ENCODE peak calls at places on chromosomes 13 and 19, in ten cellular contexts. G is CD8-positive, alpha-beta T cell; P is Caco-2; D is transverse colon; F is body of pancreas; N is spleen; O is endodermal cell; B is pancreas; J is fibroblast of pulmonary artery; C is upper lobe of right lung. K is an unnamed sample.
A peak's percentile ranks its signal among the peaks of the same experiment; 100 is the strongest.

GRCh38 chr13:25848822-25849740 is 202.7 kb downstream of the SHISA2 start:
- DNase-seq in B (no peak), J (no peak), F (no peak), G (no peak), O (no peak), D (no peak), C (no peak), N (no peak), P (no peak), K (no peak)

GRCh38 chr13:57982782-57983181 is 351.2 kb downstream of the PCDH17 start:
- DNase-seq in O (no peak), D (no peak), G (no peak), C (no peak), J (no peak), F (no peak), N (no peak), P (no peak), B (no peak), K (no peak)

GRCh38 chr19:42286349-42287016 is 15.4 kb upstream of the PRR19 start:
- DNase-seq in D (no peak), C (no peak), O (peak; percentile 58), F (peak; percentile 47), J (peak; percentile 58), N (peak; percentile 84), P (no peak), B (no peak), G (no peak), K (no peak)

GRCh38 chr19:572891-573825 is 762 bp downstream of the BSG start:
- DNase-seq in P (peak; percentile 41), D (peak; percentile 64), B (peak; percentile 68), C (peak; percentile 80), O (peak; percentile 73), G (no peak), N (peak; percentile 91), F (peak; percentile 55), J (peak; percentile 60), K (peak; percentile 34)

GRCh38 chr13:22114630-22115311 is 443.9 kb downstream of the FGF9 start:
- DNase-seq in O (no peak), N (no peak), D (no peak), C (no peak), J (no peak), P (no peak), G (no peak), B (no peak), F (no peak), K (no peak)

GRCh38 chr19:50050406-50051223 is 24.8 kb downstream of the ZNF473 start:
- DNase-seq in N (peak; percentile 91), D (peak; percentile 81), J (peak; percentile 79), P (peak; percentile 89), C (peak; percentile 91), F (peak; percentile 64), O (no peak), G (peak; percentile 76), B (peak; percentile 63), K (peak; percentile 61)

GRCh38 chr19:35055715-35056179 is 14.2 kb downstream of the HPN start:
- DNase-seq in F (no peak), D (no peak), G (no peak), O (peak; percentile 96), J (no peak), C (no peak), P (peak; percentile 65), B (no peak), N (no peak), K (no peak)

GRCh38 chr19:19661675-19662251 is 1.7 kb downstream of the ATP13A1 start:
- DNase-seq in B (no peak), N (peak; percentile 79), D (peak; percentile 45), F (no peak), P (no peak), G (no peak), C (no peak), J (no peak), O (peak; percentile 62), K (no peak)

GRCh38 chr19:36652958-36653357 is 13.7 kb downstream of the ZNF461 start:
- DNase-seq in D (no peak), C (no peak), O (no peak), G (no peak), B (no peak), N (no peak), F (no peak), P (no peak), J (no peak), K (no peak)

GRCh38 chr13:30830638-30830965 is 75.5 kb upstream of the MEDAG start:
- DNase-seq in J (no peak), B (no peak), C (no peak), P (no peak), D (no peak), F (no peak), G (no peak), N (no peak), O (no peak), K (no peak)

GRCh38 chr13:49610176-49610575 is 18.1 kb upstream of the ARL11 start:
- DNase-seq in P (no peak), C (no peak), N (no peak), B (no peak), D (no peak), J (no peak), G (no peak), O (no peak), F (no peak), K (no peak)

GRCh38 chr19:29761575-29762225 is 46.6 kb upstream of the C19orf12 start:
- DNase-seq in G (no peak), D (peak; percentile 19), C (no peak), N (no peak), B (no peak), F (no peak), J (no peak), O (no peak), P (no peak), K (no peak)

GRCh38 chr19:280541-281007 is 10.6 kb downstream of the PLPP2 start:
- DNase-seq in B (no peak), J (no peak), O (peak; percentile 64), N (no peak), G (no peak), F (no peak), C (peak; percentile 51), P (no peak), D (no peak), K (no peak)

GRCh38 chr13:82878536-82878935 is 1003.7 kb downstream of the SLITRK1 start:
- DNase-seq in F (no peak), P (no peak), D (no peak), J (no peak), B (no peak), N (no peak), C (no peak), O (no peak), G (no peak), K (peak; percentile 71)

GRCh38 chr13:110010433-110011135 is 224.2 kb upstream of the IRS2 start:
- DNase-seq in G (no peak), F (no peak), N (no peak), D (no peak), O (no peak), C (no peak), P (no peak), J (peak; percentile 37), B (no peak), K (no peak)

GRCh38 chr13:25928941-25929505 is 122.8 kb downstream of the SHISA2 start:
- DNase-seq in J (no peak), B (no peak), C (no peak), O (no peak), G (no peak), P (no peak), D (no peak), F (no peak), N (no peak), K (no peak)

GRCh38 chr13:78680064-78680463 is 21.1 kb upstream of the OBI1 start:
- DNase-seq in D (no peak), C (no peak), O (no peak), P (no peak), B (no peak), J (no peak), F (no peak), G (no peak), N (no peak), K (no peak)
- TF ChIP-seq CTCF in D (no peak), C (no peak), O (no peak), P (no peak), B (no peak), J (no peak), F (no peak), G (no peak), N (no peak), K (no peak)

GRCh38 chr13:67224148-67224846 is 5.8 kb downstream of the PCDH9 start:
- DNase-seq in N (peak; percentile 85), C (peak; percentile 81), B (peak; percentile 55), P (peak; percentile 63), G (peak; percentile 58), D (peak; percentile 64), J (peak; percentile 92), F (peak; percentile 77), O (peak; percentile 72), K (peak; percentile 56)
- H3K4me3 ChIP-seq in N (no peak overlapping the region), C (peak overlapping the region; percentile 11), B (no peak overlapping the region), P (no peak overlapping the region), G (no peak overlapping the region), D (no peak overlapping the region), J (peak overlapping the region; percentile 46), F (no peak overlapping the region), O (no peak overlapping the region), K (no peak overlapping the region)

DNA sequence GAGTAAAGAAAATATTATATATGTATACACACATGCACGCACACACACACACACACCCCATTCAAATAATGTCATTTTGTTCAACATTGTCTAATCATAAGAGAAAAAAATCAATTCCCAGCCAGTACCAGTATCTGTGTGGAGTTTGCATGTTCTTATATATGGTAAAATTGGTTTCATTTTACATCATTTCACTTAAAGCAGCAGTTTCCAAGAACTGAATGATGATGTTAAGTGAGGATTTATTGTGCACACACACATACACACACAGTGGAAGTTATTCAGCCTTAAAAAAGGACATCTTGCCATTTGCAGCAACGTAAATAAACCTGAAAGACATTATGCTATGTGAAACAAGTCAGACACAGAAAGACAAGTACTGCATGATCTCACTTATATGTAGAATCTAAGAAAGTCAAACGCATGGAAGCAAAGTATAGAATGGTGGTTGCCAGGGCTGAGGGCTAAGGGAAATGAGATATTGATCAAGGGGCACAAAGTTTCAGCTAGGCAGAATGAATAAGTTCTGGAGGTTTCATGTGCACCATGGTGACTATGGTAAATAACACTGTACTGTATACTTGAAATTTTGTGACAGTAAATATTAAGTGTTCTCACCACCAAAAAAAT is 5.3 kb downstream of the SIGLECL1 start:
- DNase-seq in F (no peak), C (no peak), G (no peak), O (peak; percentile 3), P (no peak), B (no peak), J (no peak), D (no peak), N (no peak), K (no peak)
- TF ChIP-seq CTCF in F (no peak), C (no peak), G (no peak), O (no peak), P (no peak), B (no peak), J (no peak), D (no peak), N (no peak), K (no peak)

DNA sequence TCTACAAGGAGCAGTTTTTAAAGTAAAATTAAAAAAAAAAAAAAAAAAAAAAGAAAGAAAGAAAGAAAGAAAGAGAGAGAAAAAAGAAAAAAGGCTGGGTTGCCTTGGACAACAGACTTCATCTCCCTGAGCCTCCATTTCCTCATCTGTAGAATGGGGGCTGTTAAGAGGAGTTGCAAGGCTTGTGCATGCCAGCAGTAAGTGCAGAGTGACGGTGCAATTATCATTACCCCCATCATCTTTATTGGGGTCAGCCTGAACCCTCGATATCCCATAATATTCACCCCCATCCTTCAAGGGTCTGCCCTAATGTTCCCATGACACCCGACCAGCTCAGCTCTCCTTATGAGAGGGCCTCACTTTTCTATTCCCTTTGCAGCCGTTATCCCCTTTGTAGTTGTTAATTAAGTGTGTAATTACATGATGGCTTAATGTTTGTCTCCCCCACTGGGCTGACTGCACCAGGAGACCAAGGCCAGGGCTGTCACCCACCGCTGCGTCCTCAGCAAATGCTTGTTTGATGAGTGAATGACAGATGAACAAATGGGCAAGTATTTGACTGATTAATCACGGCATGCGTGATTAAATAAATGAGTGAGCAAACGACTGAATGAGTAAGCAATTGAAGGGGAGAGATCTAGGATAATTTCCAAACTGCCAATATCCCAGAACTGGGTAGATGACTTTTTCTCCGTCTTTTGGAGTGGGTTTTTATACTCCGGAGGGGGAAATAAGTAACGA is 10.1 kb downstream of the FOSB start:
- DNase-seq in P (no peak), O (no peak), F (no peak), C (no peak), J (no peak), G (no peak), D (no peak), B (no peak), N (no peak), K (no peak)
- H3K4me3 ChIP-seq in P (peak overlapping the region; percentile 53), O (peak overlapping the region; percentile 95), F (no peak overlapping the region), C (peak overlapping the region; percentile 50), J (peak overlapping the region; percentile 67), G (peak overlapping the region; percentile 57), D (peak overlapping the region; percentile 60), B (no peak overlapping the region), N (peak overlapping the region; percentile 32), K (peak overlapping the region; percentile 65)

K was measured in LNCaP clone FGC.